ENCODE peak calls at places on chromosomes 4 and X, in ten cellular contexts. One of them, this sample, is unnamed.

GRCh38 chrX:42398967-42399631 is 378.9 kb downstream of the PPP1R2C start:
- DNase-seq in A549: no peak
- DNase-seq in stimulated activated CD4-positive, alpha-beta T cell treated with anti-CD3 and anti-CD28 coated beads, Interleukin-12 subunit alpha, Interleukin-12 subunit beta, amount 100 ng/mL, for 4 hours: no peak
- DNase-seq in amniotic stem cell: no peak
- DNase-seq in fibroblast of the conjunctiva: no peak
- DNase-seq in fibroblast of mammary gland: no peak
- DNase-seq in SW480: no peak
- DNase-seq in endothelial cell: no peak
- DNase-seq in H9: no peak
- DNase-seq in CD8-positive, alpha-beta T cell: no peak
- DNase-seq in this sample: peak; percentile 25

GRCh38 chrX:45710081-45710801 is 509.6 kb upstream of the DIPK2B start:
- DNase-seq in fibroblast of the conjunctiva: peak; percentile 74
- DNase-seq in endothelial cell: no peak
- DNase-seq in CD8-positive, alpha-beta T cell: no peak
- DNase-seq in stimulated activated CD4-positive, alpha-beta T cell treated with anti-CD3 and anti-CD28 coated beads, Interleukin-12 subunit alpha, Interleukin-12 subunit beta, amount 100 ng/mL, for 4 hours: peak; percentile 44
- DNase-seq in A549: peak; percentile 5
- DNase-seq in fibroblast of mammary gland: peak; percentile 99
- DNase-seq in SW480: peak; percentile 71
- DNase-seq in amniotic stem cell: peak; percentile 78
- DNase-seq in H9: no peak
- DNase-seq in this sample: peak; percentile 82

GRCh38 chr4:128940966-128941365 is 131.5 kb downstream of the JADE1 start:
- DNase-seq in amniotic stem cell: no peak
- DNase-seq in CD8-positive, alpha-beta T cell: no peak
- DNase-seq in fibroblast of the conjunctiva: no peak
- DNase-seq in SW480: no peak
- DNase-seq in stimulated activated CD4-positive, alpha-beta T cell treated with anti-CD3 and anti-CD28 coated beads, Interleukin-12 subunit alpha, Interleukin-12 subunit beta, amount 100 ng/mL, for 4 hours: no peak
- DNase-seq in endothelial cell: no peak
- DNase-seq in H9: no peak
- DNase-seq in A549: no peak
- DNase-seq in fibroblast of mammary gland: no peak
- DNase-seq in this sample: no peak

GRCh38 chr4:156764145-156764544 is 207.5 kb downstream of the PDGFC start:
- DNase-seq in A549: no peak
- DNase-seq in H9: no peak
- DNase-seq in endothelial cell: no peak
- DNase-seq in SW480: no peak
- DNase-seq in fibroblast of mammary gland: peak; percentile 33
- DNase-seq in amniotic stem cell: no peak
- DNase-seq in CD8-positive, alpha-beta T cell: no peak
- DNase-seq in fibroblast of the conjunctiva: no peak
- DNase-seq in stimulated activated CD4-positive, alpha-beta T cell treated with anti-CD3 and anti-CD28 coated beads, Interleukin-12 subunit alpha, Interleukin-12 subunit beta, amount 100 ng/mL, for 4 hours: no peak
- DNase-seq in this sample: no peak

GRCh38 chr4:156419080-156419638 is 465.5 kb upstream of the CTSO start:
- DNase-seq in stimulated activated CD4-positive, alpha-beta T cell treated with anti-CD3 and anti-CD28 coated beads, Interleukin-12 subunit alpha, Interleukin-12 subunit beta, amount 100 ng/mL, for 4 hours: no peak
- DNase-seq in A549: no peak
- DNase-seq in CD8-positive, alpha-beta T cell: no peak
- DNase-seq in SW480: no peak
- DNase-seq in fibroblast of mammary gland: peak; percentile 22
- DNase-seq in endothelial cell: no peak
- DNase-seq in amniotic stem cell: no peak
- DNase-seq in H9: no peak
- DNase-seq in fibroblast of the conjunctiva: no peak
- DNase-seq in this sample: no peak

GRCh38 chrX:133608406-133608805 is 193.1 kb upstream of the GPC4 start:
- DNase-seq in fibroblast of mammary gland: peak; percentile 86
- DNase-seq in endothelial cell: no peak
- DNase-seq in A549: no peak
- DNase-seq in stimulated activated CD4-positive, alpha-beta T cell treated with anti-CD3 and anti-CD28 coated beads, Interleukin-12 subunit alpha, Interleukin-12 subunit beta, amount 100 ng/mL, for 4 hours: no peak
- DNase-seq in CD8-positive, alpha-beta T cell: no peak
- DNase-seq in H9: no peak
- DNase-seq in fibroblast of the conjunctiva: no peak
- DNase-seq in amniotic stem cell: no peak
- DNase-seq in SW480: no peak
- DNase-seq in this sample: no peak

GRCh38 chr4:111562811-111563210 is 582.4 kb upstream of the FAM241A start:
- DNase-seq in SW480: no peak
- DNase-seq in endothelial cell: no peak
- DNase-seq in A549: no peak
- DNase-seq in CD8-positive, alpha-beta T cell: no peak
- DNase-seq in stimulated activated CD4-positive, alpha-beta T cell treated with anti-CD3 and anti-CD28 coated beads, Interleukin-12 subunit alpha, Interleukin-12 subunit beta, amount 100 ng/mL, for 4 hours: no peak
- DNase-seq in amniotic stem cell: no peak
- DNase-seq in H9: no peak
- DNase-seq in fibroblast of mammary gland: peak; percentile 69
- DNase-seq in fibroblast of the conjunctiva: no peak
- DNase-seq in this sample: no peak

GRCh38 chr4:179097741-179098140 is 1655.5 kb upstream of the AGA start:
- DNase-seq in H9: peak; percentile 28
- DNase-seq in fibroblast of the conjunctiva: no peak
- DNase-seq in A549: no peak
- DNase-seq in amniotic stem cell: no peak
- DNase-seq in CD8-positive, alpha-beta T cell: no peak
- DNase-seq in endothelial cell: peak; percentile 60
- DNase-seq in fibroblast of mammary gland: no peak
- DNase-seq in stimulated activated CD4-positive, alpha-beta T cell treated with anti-CD3 and anti-CD28 coated beads, Interleukin-12 subunit alpha, Interleukin-12 subunit beta, amount 100 ng/mL, for 4 hours: no peak
- DNase-seq in SW480: no peak
- DNase-seq in this sample: no peak

GRCh38 chr4:47640911-47641310 is 155.8 kb downstream of the ATP10D start:
- DNase-seq in CD8-positive, alpha-beta T cell: no peak
- DNase-seq in SW480: no peak
- DNase-seq in fibroblast of the conjunctiva: no peak
- DNase-seq in endothelial cell: no peak
- DNase-seq in H9: no peak
- DNase-seq in amniotic stem cell: no peak
- DNase-seq in fibroblast of mammary gland: peak; percentile 41
- DNase-seq in A549: no peak
- DNase-seq in stimulated activated CD4-positive, alpha-beta T cell treated with anti-CD3 and anti-CD28 coated beads, Interleukin-12 subunit alpha, Interleukin-12 subunit beta, amount 100 ng/mL, for 4 hours: no peak
- DNase-seq in this sample: no peak

GRCh38 chr4:151095142-151095541 is 4.3 kb upstream of the RPS3A start:
- DNase-seq in H9: no peak
- DNase-seq in SW480: no peak
- DNase-seq in fibroblast of the conjunctiva: no peak
- DNase-seq in A549: no peak
- DNase-seq in amniotic stem cell: no peak
- DNase-seq in fibroblast of mammary gland: no peak
- DNase-seq in CD8-positive, alpha-beta T cell: no peak
- DNase-seq in stimulated activated CD4-positive, alpha-beta T cell treated with anti-CD3 and anti-CD28 coated beads, Interleukin-12 subunit alpha, Interleukin-12 subunit beta, amount 100 ng/mL, for 4 hours: no peak
- DNase-seq in endothelial cell: no peak
- DNase-seq in this sample: no peak

GRCh38 chrX:71095971-71096701 is 485 bp downstream of the FOXO4 start:
- DNase-seq in amniotic stem cell: no peak
- DNase-seq in stimulated activated CD4-positive, alpha-beta T cell treated with anti-CD3 and anti-CD28 coated beads, Interleukin-12 subunit alpha, Interleukin-12 subunit beta, amount 100 ng/mL, for 4 hours: no peak
- DNase-seq in A549: peak; percentile 65
- DNase-seq in H9: no peak
- DNase-seq in fibroblast of the conjunctiva: no peak
- DNase-seq in endothelial cell: peak; percentile 12
- DNase-seq in fibroblast of mammary gland: peak; percentile 28
- DNase-seq in SW480: peak; percentile 61
- DNase-seq in CD8-positive, alpha-beta T cell: peak; percentile 70
- DNase-seq in this sample: no peak

GRCh38 chrX:149527705-149528104 is 13.1 kb upstream of the EOLA1 start:
- DNase-seq in fibroblast of the conjunctiva: no peak
- DNase-seq in stimulated activated CD4-positive, alpha-beta T cell treated with anti-CD3 and anti-CD28 coated beads, Interleukin-12 subunit alpha, Interleukin-12 subunit beta, amount 100 ng/mL, for 4 hours: no peak
- DNase-seq in H9: no peak
- DNase-seq in CD8-positive, alpha-beta T cell: no peak
- DNase-seq in fibroblast of mammary gland: peak; percentile 31
- DNase-seq in endothelial cell: peak; percentile 16
- DNase-seq in A549: peak; percentile 20
- DNase-seq in amniotic stem cell: no peak
- DNase-seq in SW480: peak; percentile 26
- DNase-seq in this sample: peak; percentile 36

This sample was measured in T-helper 2 cell.